ENCODE peak calls at places on chromosomes 11 and 22, in six cellular contexts. One of them, this sample, is unnamed.

GRCh38 chr22:45742866-45743450 is 71.3 kb downstream of the ATXN10 start:
- DNase-seq in GM23248: peak; percentile 63
- DNase-seq in IMR-90: peak; percentile 65
- DNase-seq in choroid plexus epithelial cell: peak; percentile 85
- DNase-seq in endodermal cell: no peak
- DNase-seq in CD8-positive, alpha-beta memory T cell: no peak
- DNase-seq in this sample: peak; percentile 76

GRCh38 chr11:19161651-19162050 is 40.1 kb downstream of the CSRP3 start:
- DNase-seq in choroid plexus epithelial cell: no peak
- DNase-seq in IMR-90: no peak
- DNase-seq in endodermal cell: no peak
- DNase-seq in CD8-positive, alpha-beta memory T cell: no peak
- DNase-seq in GM23248: no peak
- DNase-seq in this sample: no peak

GRCh38 chr11:44083433-44083832 is 12.0 kb upstream of the EXT2 start:
- DNase-seq in CD8-positive, alpha-beta memory T cell: no peak
- DNase-seq in choroid plexus epithelial cell: no peak
- DNase-seq in GM23248: no peak
- DNase-seq in IMR-90: no peak
- DNase-seq in endodermal cell: no peak
- DNase-seq in this sample: no peak

GRCh38 chr11:66035653-66036333 is 9.5 kb upstream of the CATSPER1 start:
- DNase-seq in choroid plexus epithelial cell: no peak
- DNase-seq in GM23248: no peak
- DNase-seq in endodermal cell: no peak
- DNase-seq in CD8-positive, alpha-beta memory T cell: no peak
- DNase-seq in IMR-90: no peak
- DNase-seq in this sample: no peak

GRCh38 chr11:116396332-116396731 is 376.5 kb downstream of the BUD13 start:
- DNase-seq in CD8-positive, alpha-beta memory T cell: no peak
- DNase-seq in endodermal cell: no peak
- DNase-seq in choroid plexus epithelial cell: no peak
- DNase-seq in GM23248: no peak
- DNase-seq in IMR-90: no peak
- DNase-seq in this sample: no peak

GRCh38 chr11:124167852-124168251 is 15.3 kb upstream of the OR10D3 start:
- DNase-seq in endodermal cell: peak; percentile 66
- DNase-seq in choroid plexus epithelial cell: peak; percentile 7
- DNase-seq in GM23248: no peak
- DNase-seq in CD8-positive, alpha-beta memory T cell: no peak
- DNase-seq in IMR-90: no peak
- DNase-seq in this sample: no peak

GRCh38 chr22:47195676-47196492 is 433.4 kb downstream of the TBC1D22A start:
- DNase-seq in choroid plexus epithelial cell: peak; percentile 4
- DNase-seq in endodermal cell: no peak
- DNase-seq in CD8-positive, alpha-beta memory T cell: no peak
- DNase-seq in GM23248: no peak
- DNase-seq in IMR-90: no peak
- DNase-seq in this sample: no peak

GRCh38 chr11:35178862-35179261 is 39.9 kb downstream of the CD44 start:
- DNase-seq in IMR-90: peak; percentile 35
- DNase-seq in choroid plexus epithelial cell: peak; percentile 48
- DNase-seq in endodermal cell: no peak
- DNase-seq in CD8-positive, alpha-beta memory T cell: no peak
- DNase-seq in GM23248: peak; percentile 80
- DNase-seq in this sample: no peak

GRCh38 chr11:35794850-35795249 is 132.3 kb downstream of the TRIM44 start:
- DNase-seq in GM23248: peak; percentile 73
- DNase-seq in endodermal cell: no peak
- DNase-seq in choroid plexus epithelial cell: peak; percentile 74
- DNase-seq in CD8-positive, alpha-beta memory T cell: no peak
- DNase-seq in IMR-90: peak; percentile 88
- DNase-seq in this sample: peak; percentile 45

GRCh38 chr22:24985824-24986214 is 33.3 kb downstream of the KIAA1671 start:
- DNase-seq in endodermal cell: no peak
- DNase-seq in IMR-90: peak; percentile 10
- DNase-seq in CD8-positive, alpha-beta memory T cell: no peak
- DNase-seq in GM23248: peak; percentile 27
- DNase-seq in choroid plexus epithelial cell: peak; percentile 70
- DNase-seq in this sample: peak; percentile 55

GRCh38 chr11:2901854-2902783 is 16.5 kb upstream of the CDKN1C start:
- DNase-seq in GM23248: peak; percentile 99
- DNase-seq in endodermal cell: peak; percentile 98
- DNase-seq in CD8-positive, alpha-beta memory T cell: peak; percentile 92
- DNase-seq in IMR-90: peak; percentile 87
- DNase-seq in choroid plexus epithelial cell: peak; percentile 93
- DNase-seq in this sample: peak; percentile 89

GRCh38 chr11:93169950-93170561 is 27.7 kb downstream of the SLC36A4 start:
- DNase-seq in endodermal cell: no peak
- DNase-seq in CD8-positive, alpha-beta memory T cell: no peak
- DNase-seq in IMR-90: peak; percentile 62
- DNase-seq in GM23248: peak; percentile 55
- DNase-seq in choroid plexus epithelial cell: peak; percentile 80
- DNase-seq in this sample: peak; percentile 12

GRCh38 chr11:62552931-62553838 is 6.6 kb upstream of the AHNAK start:
- DNase-seq in choroid plexus epithelial cell: peak; percentile 93
- DNase-seq in GM23248: peak; percentile 98
- DNase-seq in IMR-90: peak; percentile 96
- DNase-seq in CD8-positive, alpha-beta memory T cell: no peak
- DNase-seq in endodermal cell: peak; percentile 89
- DNase-seq in this sample: peak; percentile 97

GRCh38 chr22:46063861-46064235 is 86.5 kb upstream of the PPARA start:
- DNase-seq in IMR-90: no peak
- DNase-seq in CD8-positive, alpha-beta memory T cell: no peak
- DNase-seq in endodermal cell: peak; percentile 12
- DNase-seq in choroid plexus epithelial cell: no peak
- DNase-seq in GM23248: peak; percentile 65
- DNase-seq in this sample: no peak

GRCh38 chr22:17920145-17920605 is 104.2 kb downstream of the MICAL3 start:
- DNase-seq in GM23248: no peak
- DNase-seq in CD8-positive, alpha-beta memory T cell: no peak
- DNase-seq in endodermal cell: peak; percentile 88
- DNase-seq in choroid plexus epithelial cell: peak; percentile 56
- DNase-seq in IMR-90: peak; percentile 62
- DNase-seq in this sample: no peak

GRCh38 chr11:5021996-5022395 is 24.3 kb upstream of the OR52J3 start:
- DNase-seq in IMR-90: no peak
- DNase-seq in GM23248: no peak
- DNase-seq in choroid plexus epithelial cell: no peak
- DNase-seq in CD8-positive, alpha-beta memory T cell: no peak
- DNase-seq in endodermal cell: no peak
- DNase-seq in this sample: no peak

GRCh38 chr22:24465566-24465965 is 29.6 kb upstream of the UPB1 start:
- DNase-seq in CD8-positive, alpha-beta memory T cell: no peak
- DNase-seq in IMR-90: peak; percentile 94
- DNase-seq in endodermal cell: peak; percentile 57
- DNase-seq in GM23248: peak; percentile 56
- DNase-seq in choroid plexus epithelial cell: peak; percentile 86
- DNase-seq in this sample: peak; percentile 20

GRCh38 chr11:129652828-129653227 is 162.8 kb upstream of the TMEM45B start:
- DNase-seq in choroid plexus epithelial cell: peak; percentile 90
- DNase-seq in CD8-positive, alpha-beta memory T cell: no peak
- DNase-seq in IMR-90: peak; percentile 79
- DNase-seq in endodermal cell: no peak
- DNase-seq in GM23248: peak; percentile 21
- DNase-seq in this sample: no peak

GRCh38 chr11:118841469-118842222 is 42.0 kb upstream of the CXCR5 start:
- DNase-seq in choroid plexus epithelial cell: no peak
- DNase-seq in endodermal cell: no peak
- DNase-seq in GM23248: no peak
- DNase-seq in CD8-positive, alpha-beta memory T cell: peak; percentile 35
- DNase-seq in IMR-90: no peak
- DNase-seq in this sample: no peak

GRCh38 chr22:46791201-46791731 is 28.8 kb downstream of the TBC1D22A start:
- DNase-seq in endodermal cell: peak; percentile 20
- DNase-seq in GM23248: peak; percentile 80
- DNase-seq in IMR-90: peak; percentile 83
- DNase-seq in choroid plexus epithelial cell: peak; percentile 80
- DNase-seq in CD8-positive, alpha-beta memory T cell: peak; percentile 82
- DNase-seq in this sample: peak; percentile 52

GRCh38 chr11:64246874-64247728 is at the start of gene PPP1R14B:
- DNase-seq in IMR-90: peak; percentile 80
- DNase-seq in choroid plexus epithelial cell: peak; percentile 87
- DNase-seq in CD8-positive, alpha-beta memory T cell: peak; percentile 73
- DNase-seq in endodermal cell: peak; percentile 96
- DNase-seq in GM23248: peak; percentile 94
- DNase-seq in this sample: peak; percentile 80

GRCh38 chr11:69380451-69380901 is 86.5 kb downstream of the MYEOV start:
- DNase-seq in GM23248: no peak
- DNase-seq in choroid plexus epithelial cell: no peak
- DNase-seq in IMR-90: no peak
- DNase-seq in endodermal cell: no peak
- DNase-seq in CD8-positive, alpha-beta memory T cell: no peak
- DNase-seq in this sample: no peak

GRCh38 chr11:116720895-116721294 is 51.9 kb downstream of the BUD13 start:
- DNase-seq in CD8-positive, alpha-beta memory T cell: no peak
- DNase-seq in IMR-90: no peak
- DNase-seq in GM23248: no peak
- DNase-seq in endodermal cell: no peak
- DNase-seq in choroid plexus epithelial cell: no peak
- DNase-seq in this sample: no peak

GRCh38 chr22:43862074-43862881 is at the start of gene SULT4A1:
- DNase-seq in endodermal cell: peak; percentile 75
- DNase-seq in IMR-90: peak; percentile 54
- DNase-seq in choroid plexus epithelial cell: peak; percentile 37
- DNase-seq in CD8-positive, alpha-beta memory T cell: no peak
- DNase-seq in GM23248: peak; percentile 46
- DNase-seq in this sample: no peak

GRCh38 chr11:87361891-87362290 is 324.2 kb downstream of the TMEM135 start:
- DNase-seq in choroid plexus epithelial cell: no peak
- DNase-seq in GM23248: no peak
- DNase-seq in CD8-positive, alpha-beta memory T cell: no peak
- DNase-seq in IMR-90: no peak
- DNase-seq in endodermal cell: no peak
- DNase-seq in this sample: no peak

GRCh38 chr11:116984186-116984585 is 114.0 kb downstream of the SIK3 start:
- DNase-seq in IMR-90: peak; percentile 75
- DNase-seq in GM23248: peak; percentile 58
- DNase-seq in CD8-positive, alpha-beta memory T cell: no peak
- DNase-seq in choroid plexus epithelial cell: peak; percentile 75
- DNase-seq in endodermal cell: no peak
- DNase-seq in this sample: no peak

GRCh38 chr11:5910521-5910920 is 17.5 kb downstream of the OR52E5 start:
- DNase-seq in choroid plexus epithelial cell: no peak
- DNase-seq in CD8-positive, alpha-beta memory T cell: no peak
- DNase-seq in GM23248: no peak
- DNase-seq in IMR-90: no peak
- DNase-seq in endodermal cell: peak; percentile 41
- DNase-seq in this sample: no peak

GRCh38 chr11:86192858-86193257 is 51.7 kb upstream of the EED start:
- DNase-seq in GM23248: no peak
- DNase-seq in endodermal cell: no peak
- DNase-seq in choroid plexus epithelial cell: no peak
- DNase-seq in IMR-90: no peak
- DNase-seq in CD8-positive, alpha-beta memory T cell: no peak
- DNase-seq in this sample: no peak
- H3K4me3 ChIP-seq in GM23248: no peak overlapping the region
- H3K4me3 ChIP-seq in endodermal cell: no peak overlapping the region
- H3K4me3 ChIP-seq in choroid plexus epithelial cell: no peak overlapping the region
- H3K4me3 ChIP-seq in IMR-90: no peak overlapping the region
- H3K4me3 ChIP-seq in CD8-positive, alpha-beta memory T cell: peak overlapping the region; percentile 33
- H3K4me3 ChIP-seq in this sample: no peak overlapping the region

DNA sequence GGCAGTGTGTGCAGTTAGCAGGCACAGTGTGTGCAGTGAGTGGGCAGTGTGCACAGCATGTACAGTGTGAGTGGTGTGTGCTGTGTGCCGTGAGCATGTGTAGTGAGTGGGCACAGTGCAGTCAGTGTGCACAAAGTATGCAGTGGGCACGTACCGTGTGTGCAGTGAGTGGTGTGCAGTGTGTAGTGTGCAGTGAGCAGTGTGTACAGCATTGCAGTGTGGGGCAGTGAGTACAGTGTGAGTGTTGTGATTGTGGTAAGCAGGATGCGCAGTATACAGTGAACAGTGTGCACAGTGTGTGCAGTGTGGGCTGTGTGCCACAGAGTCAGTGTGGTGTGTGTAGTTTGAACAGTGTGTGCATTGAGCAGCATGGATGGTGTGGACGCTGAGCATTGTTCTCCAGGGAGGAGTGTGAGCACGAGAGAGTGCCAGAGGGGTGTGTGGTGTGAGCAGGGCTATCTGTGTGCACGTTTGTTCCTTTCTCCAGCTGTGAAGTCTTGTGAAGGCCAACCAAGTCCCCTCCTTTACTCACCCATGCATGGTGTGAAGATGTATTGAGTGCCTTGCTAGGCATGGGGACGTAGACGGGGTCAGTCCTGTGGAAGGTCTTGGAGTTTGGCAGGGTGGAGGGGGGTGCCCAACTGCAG is 3.1 kb downstream of the SHANK3 start:
- DNase-seq in CD8-positive, alpha-beta memory T cell: no peak
- DNase-seq in choroid plexus epithelial cell: no peak
- DNase-seq in IMR-90: no peak
- DNase-seq in endodermal cell: peak; percentile 38
- DNase-seq in GM23248: no peak
- DNase-seq in this sample: no peak
- H3K4me3 ChIP-seq in CD8-positive, alpha-beta memory T cell: no peak overlapping the region
- H3K4me3 ChIP-seq in choroid plexus epithelial cell: no peak overlapping the region
- H3K4me3 ChIP-seq in IMR-90: no peak overlapping the region
- H3K4me3 ChIP-seq in endodermal cell: peak overlapping the region; percentile 78
- H3K4me3 ChIP-seq in GM23248: no peak overlapping the region
- H3K4me3 ChIP-seq in this sample: peak overlapping the region; percentile 8

GRCh38 chr11:73343076-73343833 is 32.9 kb upstream of the RELT start:
- DNase-seq in choroid plexus epithelial cell: no peak
- DNase-seq in CD8-positive, alpha-beta memory T cell: no peak
- DNase-seq in GM23248: no peak
- DNase-seq in IMR-90: no peak
- DNase-seq in endodermal cell: peak; percentile 80
- DNase-seq in this sample: no peak
- H3K4me3 ChIP-seq in choroid plexus epithelial cell: peak overlapping the region; percentile 17
- H3K4me3 ChIP-seq in CD8-positive, alpha-beta memory T cell: no peak overlapping the region
- H3K4me3 ChIP-seq in GM23248: no peak overlapping the region
- H3K4me3 ChIP-seq in IMR-90: no peak overlapping the region
- H3K4me3 ChIP-seq in endodermal cell: no peak overlapping the region
- H3K4me3 ChIP-seq in this sample: no peak overlapping the region

DNA sequence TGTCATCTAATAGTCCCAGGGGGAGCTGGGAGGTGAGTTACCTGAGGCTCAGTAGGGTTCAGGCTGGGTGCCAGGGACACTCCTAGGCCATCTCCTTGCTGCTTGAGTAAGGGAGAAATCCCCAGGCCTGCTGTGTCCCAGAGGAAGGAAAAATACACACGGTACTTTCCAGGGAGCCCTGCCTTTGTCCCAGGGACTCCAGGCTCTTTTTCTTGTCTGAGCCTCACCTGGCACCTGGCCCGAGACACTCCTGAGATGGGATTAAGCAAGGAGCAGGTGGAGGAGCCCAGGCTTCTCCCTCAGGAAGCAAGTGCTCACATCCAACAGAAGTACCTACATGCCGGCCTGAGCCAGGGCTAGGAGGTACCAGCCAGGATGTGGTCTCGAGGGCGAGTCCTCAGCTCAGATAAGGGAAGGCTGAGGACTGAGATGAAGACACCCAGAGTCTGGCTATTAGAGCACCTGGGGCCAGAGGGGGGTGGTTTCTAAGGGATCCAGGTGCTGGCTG is 899 bp upstream of the KLHDC7B start:
- DNase-seq in GM23248: no peak
- DNase-seq in choroid plexus epithelial cell: no peak
- DNase-seq in IMR-90: no peak
- DNase-seq in CD8-positive, alpha-beta memory T cell: no peak
- DNase-seq in endodermal cell: no peak
- DNase-seq in this sample: no peak
- H3K4me3 ChIP-seq in GM23248: peak overlapping the region; percentile 51
- H3K4me3 ChIP-seq in choroid plexus epithelial cell: no peak overlapping the region
- H3K4me3 ChIP-seq in IMR-90: no peak overlapping the region
- H3K4me3 ChIP-seq in CD8-positive, alpha-beta memory T cell: peak overlapping the region; percentile 77
- H3K4me3 ChIP-seq in endodermal cell: no peak overlapping the region
- H3K4me3 ChIP-seq in this sample: no peak overlapping the region

This sample was measured in AG10803.